ENCODE peak calls at places on chromosome X, in ten cellular contexts. I is CD8-positive, alpha-beta T cell; V is RWPE2; R is astrocyte; C is upper lobe of right lung; K is spleen; P is tibial nerve; O is PC-3; A is body of pancreas; D is HCT116. N is an unnamed sample.

GRCh38 chrX:154711264-154711663 is 39.6 kb downstream of the GAB3 start:
- DNase-seq in I (no peak), V (no peak), R (no peak), C (no peak), K (no peak), P (no peak), O (no peak), A (no peak), D (no peak), N (no peak)

GRCh38 chrX:72021975-72022374 is 109.7 kb downstream of the RTL5 start:
- DNase-seq in I (no peak), V (no peak), R (no peak), C (no peak), K (no peak), P (peak; percentile 1), O (peak; percentile 26), A (no peak), D (no peak), N (no peak)

GRCh38 chrX:74924449-74925209 is 623 bp downstream of the NEXMIF start:
- DNase-seq in I (peak; percentile 16), V (no peak), R (peak; percentile 1), C (peak; percentile 73), K (peak; percentile 80), P (no peak), O (no peak), A (peak; percentile 64), D (no peak), N (no peak)

GRCh38 chrX:101357166-101357795 is 8.7 kb upstream of the TIMM8A start:
- DNase-seq in I (no peak), V (no peak), R (no peak), C (no peak), K (no peak), P (no peak), O (peak; percentile 29), A (peak; percentile 11), D (peak; percentile 18), N (no peak)

GRCh38 chrX:69318651-69319305 is 153.5 kb upstream of the PJA1 start:
- DNase-seq in I (no peak), V (no peak), R (no peak), C (no peak), K (no peak), P (no peak), O (no peak), A (no peak), D (no peak), N (no peak)

GRCh38 chrX:63250253-63250868 is 100.8 kb downstream of the SPIN4 start:
- DNase-seq in I (peak; percentile 29), V (no peak), R (peak; percentile 64), C (no peak), K (no peak), P (peak; percentile 58), O (peak; percentile 85), A (peak; percentile 37), D (peak; percentile 69), N (peak; percentile 16)

GRCh38 chrX:75071334-75071733 is 84.7 kb downstream of the ABCB7 start:
- DNase-seq in I (no peak), V (no peak), R (no peak), C (no peak), K (no peak), P (no peak), O (no peak), A (no peak), D (no peak), N (no peak)

GRCh38 chrX:119655125-119655524 is 37.8 kb downstream of the SEPTIN6 start:
- DNase-seq in I (peak; percentile 27), V (no peak), R (peak; percentile 89), C (no peak), K (no peak), P (no peak), O (peak; percentile 21), A (no peak), D (no peak), N (peak; percentile 56)

GRCh38 chrX:74536142-74537010 is 78.0 kb downstream of the RLIM start:
- DNase-seq in I (peak; percentile 21), V (peak; percentile 71), R (peak; percentile 85), C (peak; percentile 84), K (peak; percentile 88), P (peak; percentile 59), O (peak; percentile 78), A (peak; percentile 60), D (no peak), N (peak; percentile 13)

GRCh38 chrX:10519761-10520160 is 100.6 kb downstream of the MID1 start:
- DNase-seq in I (no peak), V (no peak), R (no peak), C (no peak), K (no peak), P (no peak), O (no peak), A (no peak), D (no peak), N (no peak)

GRCh38 chrX:97563531-97564133 is 679.9 kb downstream of the RPA4 start:
- DNase-seq in I (peak; percentile 30), V (no peak), R (peak; percentile 56), C (no peak), K (peak; percentile 80), P (peak; percentile 7), O (peak; percentile 11), A (no peak), D (no peak), N (peak; percentile 5)

GRCh38 chrX:86014421-86014820 is 32.9 kb downstream of the CHM start:
- DNase-seq in I (no peak), V (no peak), R (no peak), C (no peak), K (no peak), P (no peak), O (no peak), A (no peak), D (no peak), N (no peak)

GRCh38 chrX:37627602-37628001 is 56.1 kb downstream of the LANCL3 start:
- DNase-seq in I (no peak), V (no peak), R (no peak), C (no peak), K (no peak), P (no peak), O (peak; percentile 64), A (peak; percentile 14), D (no peak), N (no peak)

GRCh38 chrX:47361538-47362511 is 8.6 kb upstream of the ZNF157 start:
- DNase-seq in I (peak; percentile 30), V (peak; percentile 75), R (peak; percentile 97), C (peak; percentile 74), K (peak; percentile 88), P (peak; percentile 50), O (peak; percentile 67), A (peak; percentile 45), D (peak; percentile 84), N (peak; percentile 82)

GRCh38 chrX:13732246-13733067 is 2.0 kb downstream of the TRAPPC2 start:
- DNase-seq in I (no peak), V (no peak), R (peak; percentile 81), C (no peak), K (no peak), P (no peak), O (no peak), A (no peak), D (no peak), N (no peak)
- H3K27ac ChIP-seq in I (no peak overlapping the region), V (no peak overlapping the region), R (peak overlapping the region; percentile 26), C (no peak overlapping the region), K (no peak overlapping the region), P (no peak overlapping the region), O (no peak overlapping the region), A (peak overlapping the region; percentile 3), D (no peak overlapping the region), N (no peak overlapping the region)

GRCh38 chrX:41457618-41458192 is 10.6 kb downstream of the NYX start:
- DNase-seq in I (no peak), V (no peak), R (no peak), C (no peak), K (no peak), P (no peak), O (peak; percentile 6), A (no peak), D (no peak), N (no peak)
- TF ChIP-seq CTCF in I (no peak), V (no peak), R (peak; percentile 3), C (peak; percentile 18), K (no peak), P (no peak), O (peak; percentile 48), A (no peak), D (peak; percentile 36), N (peak; percentile 29)

DNA sequence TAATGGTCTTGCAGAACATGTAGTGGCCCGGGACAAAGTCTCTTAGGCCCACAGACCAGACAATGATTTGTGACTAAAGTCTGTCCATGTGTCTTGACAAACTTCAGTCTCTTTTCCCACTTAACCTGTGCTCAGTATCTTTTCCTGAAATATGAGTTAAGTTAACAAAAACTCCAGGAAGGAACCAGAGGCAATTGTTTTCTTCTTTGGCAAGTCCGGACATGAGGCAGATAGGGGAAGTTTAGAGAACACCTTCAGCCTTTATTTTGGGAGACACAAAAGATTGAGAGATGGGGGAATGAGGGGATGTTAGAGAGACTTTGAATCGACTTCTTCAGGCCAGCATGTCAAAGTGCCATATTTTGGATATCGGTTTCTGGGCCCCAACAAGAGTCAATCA is 80.2 kb upstream of the FRMPD4 start:
- DNase-seq in I (no peak), V (no peak), R (no peak), C (no peak), K (no peak), P (no peak), O (no peak), A (no peak), D (no peak), N (peak; percentile 53)
- H3K27ac ChIP-seq in I (no peak overlapping the region), V (peak overlapping the region; percentile 21), R (no peak overlapping the region), C (no peak overlapping the region), K (no peak overlapping the region), P (no peak overlapping the region), O (no peak overlapping the region), A (no peak overlapping the region), D (no peak overlapping the region), N (no peak overlapping the region)

GRCh38 chrX:107707866-107708265 is 67.7 kb downstream of the TSC22D3 start:
- DNase-seq in I (no peak), V (no peak), R (no peak), C (no peak), K (peak; percentile 29), P (no peak), O (no peak), A (no peak), D (no peak), N (no peak)

GRCh38 chrX:107708762-107709161 is 66.8 kb downstream of the TSC22D3 start:
- DNase-seq in I (no peak), V (no peak), R (no peak), C (no peak), K (peak; percentile 29), P (no peak), O (no peak), A (no peak), D (no peak), N (no peak)

GRCh38 chrX:107704181-107704580 is 71.4 kb downstream of the TSC22D3 start:
- DNase-seq in I (no peak), V (no peak), R (no peak), C (no peak), K (no peak), P (no peak), O (no peak), A (no peak), D (no peak), N (no peak)

GRCh38 chrX:107704587-107704986 is 71.0 kb downstream of the TSC22D3 start:
- DNase-seq in I (no peak), V (no peak), R (no peak), C (no peak), K (no peak), P (no peak), O (no peak), A (no peak), D (no peak), N (no peak)

DNA sequence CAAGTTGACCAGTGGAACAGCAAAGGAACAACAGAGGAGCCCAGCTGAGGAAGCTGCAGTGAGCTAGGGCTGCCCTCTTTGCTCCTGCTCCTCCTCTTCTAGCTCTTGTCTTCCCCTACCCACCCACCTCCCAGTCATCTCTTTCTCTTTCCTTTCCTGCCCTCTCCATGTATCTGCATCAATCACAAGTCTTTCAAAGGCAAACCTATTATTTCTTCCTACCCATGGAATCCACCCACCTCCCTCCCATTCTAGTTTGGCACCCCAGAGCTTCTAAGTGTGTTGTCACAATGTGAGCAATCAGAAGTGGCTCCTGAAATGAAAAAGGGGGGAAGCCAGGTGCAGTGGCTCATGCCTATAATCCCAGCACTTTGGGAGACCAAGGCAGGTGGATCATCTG is 69.3 kb downstream of the TSC22D3 start:
- DNase-seq in I (no peak), V (no peak), R (no peak), C (no peak), K (no peak), P (no peak), O (no peak), A (no peak), D (no peak), N (no peak)
- TF ChIP-seq CTCF in I (no peak), V (no peak), R (no peak), C (no peak), K (no peak), P (no peak), O (no peak), A (no peak), D (no peak), N (no peak)

N was measured in foreskin keratinocyte.